ENCODE peak calls at places on chromosomes 3 and 15, in seven cellular contexts. One of them, this sample, is unnamed.

GRCh38 chr3:48598323-48599076 is 3.4 kb upstream of the COL7A1 start:
- DNase-seq in psoas muscle: peak
- DNase-seq in mucosa of descending colon: no peak
- DNase-seq in AG09309: peak
- DNase-seq in GM20000: no peak
- DNase-seq in dorsolateral prefrontal cortex: no peak
- DNase-seq in adrenal gland: peak
- DNase-seq in this sample: no peak

GRCh38 chr3:56928379-56929068 is 126.8 kb upstream of the ARHGEF3 start:
- DNase-seq in psoas muscle: no peak
- DNase-seq in mucosa of descending colon: no peak
- DNase-seq in AG09309: no peak
- DNase-seq in GM20000: no peak
- DNase-seq in dorsolateral prefrontal cortex: no peak
- DNase-seq in adrenal gland: peak
- DNase-seq in this sample: no peak

GRCh38 chr3:72238341-72238740 is 453.4 kb upstream of the PROK2 start:
- DNase-seq in psoas muscle: no peak
- DNase-seq in mucosa of descending colon: no peak
- DNase-seq in AG09309: no peak
- DNase-seq in GM20000: no peak
- DNase-seq in dorsolateral prefrontal cortex: no peak
- DNase-seq in adrenal gland: peak
- DNase-seq in this sample: no peak

GRCh38 chr3:129936757-129937156 is 37.8 kb upstream of the TRH start:
- DNase-seq in psoas muscle: no peak
- DNase-seq in mucosa of descending colon: peak
- DNase-seq in AG09309: peak
- DNase-seq in GM20000: no peak
- DNase-seq in dorsolateral prefrontal cortex: no peak
- DNase-seq in adrenal gland: peak
- DNase-seq in this sample: no peak

GRCh38 chr3:177195242-177195940 is 1.9 kb downstream of the TBL1XR1 start:
- DNase-seq in psoas muscle: no peak
- DNase-seq in mucosa of descending colon: no peak
- DNase-seq in AG09309: no peak
- DNase-seq in GM20000: no peak
- DNase-seq in dorsolateral prefrontal cortex: peak
- DNase-seq in adrenal gland: no peak
- DNase-seq in this sample: no peak

GRCh38 chr15:70955151-70955550 is 62.5 kb downstream of the LRRC49 start:
- DNase-seq in psoas muscle: no peak
- DNase-seq in mucosa of descending colon: no peak
- DNase-seq in AG09309: no peak
- DNase-seq in GM20000: no peak
- DNase-seq in dorsolateral prefrontal cortex: no peak
- DNase-seq in adrenal gland: no peak
- DNase-seq in this sample: no peak

GRCh38 chr3:9397911-9398714 is 698 bp downstream of the SETD5 start:
- DNase-seq in psoas muscle: peak
- DNase-seq in mucosa of descending colon: peak
- DNase-seq in AG09309: no peak
- DNase-seq in GM20000: peak
- DNase-seq in dorsolateral prefrontal cortex: peak
- DNase-seq in adrenal gland: peak
- DNase-seq in this sample: peak

GRCh38 chr3:127589600-127590281 is 792 bp downstream of the TPRA1 start:
- DNase-seq in psoas muscle: peak
- DNase-seq in mucosa of descending colon: peak
- DNase-seq in AG09309: no peak
- DNase-seq in GM20000: no peak
- DNase-seq in dorsolateral prefrontal cortex: no peak
- DNase-seq in adrenal gland: peak
- DNase-seq in this sample: no peak

GRCh38 chr3:51657234-51657633 is 13.8 kb upstream of the TEX264 start:
- DNase-seq in psoas muscle: no peak
- DNase-seq in mucosa of descending colon: no peak
- DNase-seq in AG09309: no peak
- DNase-seq in GM20000: no peak
- DNase-seq in dorsolateral prefrontal cortex: no peak
- DNase-seq in adrenal gland: no peak
- DNase-seq in this sample: no peak

GRCh38 chr3:3134750-3135448 is 8.2 kb downstream of the TRNT1 start:
- DNase-seq in psoas muscle: no peak
- DNase-seq in mucosa of descending colon: no peak
- DNase-seq in AG09309: no peak
- DNase-seq in GM20000: no peak
- DNase-seq in dorsolateral prefrontal cortex: no peak
- DNase-seq in adrenal gland: no peak
- DNase-seq in this sample: no peak

GRCh38 chr3:108222813-108223307 is 636 bp upstream of the IFT57 start:
- DNase-seq in psoas muscle: no peak
- DNase-seq in mucosa of descending colon: no peak
- DNase-seq in AG09309: no peak
- DNase-seq in GM20000: no peak
- DNase-seq in dorsolateral prefrontal cortex: no peak
- DNase-seq in adrenal gland: no peak
- DNase-seq in this sample: no peak

GRCh38 chr3:14812196-14812785 is 6.5 kb upstream of the FGD5 start:
- DNase-seq in psoas muscle: peak
- DNase-seq in mucosa of descending colon: no peak
- DNase-seq in AG09309: no peak
- DNase-seq in GM20000: no peak
- DNase-seq in dorsolateral prefrontal cortex: no peak
- DNase-seq in adrenal gland: no peak
- DNase-seq in this sample: no peak

GRCh38 chr15:67824157-67824899 is 981 bp upstream of the SKOR1 start:
- DNase-seq in psoas muscle: peak
- DNase-seq in mucosa of descending colon: no peak
- DNase-seq in AG09309: no peak
- DNase-seq in GM20000: peak
- DNase-seq in dorsolateral prefrontal cortex: no peak
- DNase-seq in adrenal gland: no peak
- DNase-seq in this sample: no peak

GRCh38 chr15:55741592-55742497 is 1.1 kb downstream of the PRTG start:
- DNase-seq in psoas muscle: peak
- DNase-seq in mucosa of descending colon: no peak
- DNase-seq in AG09309: no peak
- DNase-seq in GM20000: peak
- DNase-seq in dorsolateral prefrontal cortex: no peak
- DNase-seq in adrenal gland: peak
- DNase-seq in this sample: peak

GRCh38 chr3:124928333-124929202 is 6.0 kb downstream of the MUC13 start:
- DNase-seq in psoas muscle: peak
- DNase-seq in mucosa of descending colon: no peak
- DNase-seq in AG09309: peak
- DNase-seq in GM20000: peak
- DNase-seq in dorsolateral prefrontal cortex: peak
- DNase-seq in adrenal gland: peak
- DNase-seq in this sample: no peak

GRCh38 chr3:49343163-49343562 is 3.3 kb upstream of the USP4 start:
- DNase-seq in psoas muscle: no peak
- DNase-seq in mucosa of descending colon: no peak
- DNase-seq in AG09309: no peak
- DNase-seq in GM20000: no peak
- DNase-seq in dorsolateral prefrontal cortex: no peak
- DNase-seq in adrenal gland: no peak
- DNase-seq in this sample: no peak

GRCh38 chr3:76367281-76367680 is 581.9 kb upstream of the ZNF717 start:
- DNase-seq in psoas muscle: no peak
- DNase-seq in mucosa of descending colon: no peak
- DNase-seq in AG09309: peak
- DNase-seq in GM20000: no peak
- DNase-seq in dorsolateral prefrontal cortex: no peak
- DNase-seq in adrenal gland: no peak
- DNase-seq in this sample: no peak

GRCh38 chr15:100180921-100181320 is 160.9 kb downstream of the ADAMTS17 start:
- DNase-seq in psoas muscle: no peak
- DNase-seq in mucosa of descending colon: no peak
- DNase-seq in AG09309: no peak
- DNase-seq in GM20000: no peak
- DNase-seq in dorsolateral prefrontal cortex: no peak
- DNase-seq in adrenal gland: no peak
- DNase-seq in this sample: no peak

GRCh38 chr3:126548556-126549466 is 9.9 kb downstream of the C3orf22 start:
- DNase-seq in psoas muscle: peak
- DNase-seq in mucosa of descending colon: no peak
- DNase-seq in AG09309: no peak
- DNase-seq in GM20000: no peak
- DNase-seq in dorsolateral prefrontal cortex: no peak
- DNase-seq in adrenal gland: peak
- DNase-seq in this sample: peak

GRCh38 chr15:95853350-95853749 is 477.1 kb upstream of the NR2F2 start:
- DNase-seq in psoas muscle: no peak
- DNase-seq in mucosa of descending colon: no peak
- DNase-seq in AG09309: no peak
- DNase-seq in GM20000: no peak
- DNase-seq in dorsolateral prefrontal cortex: no peak
- DNase-seq in adrenal gland: no peak
- DNase-seq in this sample: no peak

GRCh38 chr15:95845862-95846515 is 484.5 kb upstream of the NR2F2 start:
- DNase-seq in psoas muscle: no peak
- DNase-seq in mucosa of descending colon: no peak
- DNase-seq in AG09309: no peak
- DNase-seq in GM20000: no peak
- DNase-seq in dorsolateral prefrontal cortex: no peak
- DNase-seq in adrenal gland: peak
- DNase-seq in this sample: no peak

GRCh38 chr15:95848126-95848525 is 482.4 kb upstream of the NR2F2 start:
- DNase-seq in psoas muscle: no peak
- DNase-seq in mucosa of descending colon: no peak
- DNase-seq in AG09309: no peak
- DNase-seq in GM20000: no peak
- DNase-seq in dorsolateral prefrontal cortex: no peak
- DNase-seq in adrenal gland: no peak
- DNase-seq in this sample: no peak

GRCh38 chr15:95850837-95851236 is 479.7 kb upstream of the NR2F2 start:
- DNase-seq in psoas muscle: no peak
- DNase-seq in mucosa of descending colon: no peak
- DNase-seq in AG09309: no peak
- DNase-seq in GM20000: no peak
- DNase-seq in dorsolateral prefrontal cortex: no peak
- DNase-seq in adrenal gland: no peak
- DNase-seq in this sample: no peak
- TF ChIP-seq CTCF in psoas muscle: no peak
- TF ChIP-seq CTCF in mucosa of descending colon: no peak
- TF ChIP-seq CTCF in AG09309: peak
- TF ChIP-seq CTCF in GM20000: no peak
- TF ChIP-seq CTCF in dorsolateral prefrontal cortex: no peak
- TF ChIP-seq CTCF in adrenal gland: no peak
- TF ChIP-seq CTCF in this sample: no peak

GRCh38 chr3:39065197-39065596 is 13.4 kb downstream of the WDR48 start:
- DNase-seq in psoas muscle: no peak
- DNase-seq in mucosa of descending colon: no peak
- DNase-seq in AG09309: no peak
- DNase-seq in GM20000: peak
- DNase-seq in dorsolateral prefrontal cortex: no peak
- DNase-seq in adrenal gland: no peak
- DNase-seq in this sample: no peak
- TF ChIP-seq CTCF in psoas muscle: no peak
- TF ChIP-seq CTCF in mucosa of descending colon: no peak
- TF ChIP-seq CTCF in AG09309: peak
- TF ChIP-seq CTCF in GM20000: peak
- TF ChIP-seq CTCF in dorsolateral prefrontal cortex: no peak
- TF ChIP-seq CTCF in adrenal gland: no peak
- TF ChIP-seq CTCF in this sample: no peak

GRCh38 chr3:98263944-98264343 is at the start of gene OR5H6:
- DNase-seq in psoas muscle: no peak
- DNase-seq in mucosa of descending colon: no peak
- DNase-seq in AG09309: no peak
- DNase-seq in GM20000: no peak
- DNase-seq in dorsolateral prefrontal cortex: no peak
- DNase-seq in adrenal gland: no peak
- DNase-seq in this sample: no peak

GRCh38 chr3:98259707-98260106 is 4.3 kb upstream of the OR5H6 start:
- DNase-seq in psoas muscle: no peak
- DNase-seq in mucosa of descending colon: no peak
- DNase-seq in AG09309: no peak
- DNase-seq in GM20000: no peak
- DNase-seq in dorsolateral prefrontal cortex: no peak
- DNase-seq in adrenal gland: no peak
- DNase-seq in this sample: no peak
- TF ChIP-seq CTCF in psoas muscle: no peak
- TF ChIP-seq CTCF in mucosa of descending colon: no peak
- TF ChIP-seq CTCF in AG09309: no peak
- TF ChIP-seq CTCF in GM20000: peak
- TF ChIP-seq CTCF in dorsolateral prefrontal cortex: no peak
- TF ChIP-seq CTCF in adrenal gland: no peak
- TF ChIP-seq CTCF in this sample: no peak

GRCh38 chr15:26630857-26631256 is 142.0 kb downstream of the GABRB3 start:
- DNase-seq in psoas muscle: no peak
- DNase-seq in mucosa of descending colon: no peak
- DNase-seq in AG09309: no peak
- DNase-seq in GM20000: no peak
- DNase-seq in dorsolateral prefrontal cortex: no peak
- DNase-seq in adrenal gland: no peak
- DNase-seq in this sample: no peak

GRCh38 chr15:26628071-26628470 is 144.8 kb downstream of the GABRB3 start:
- DNase-seq in psoas muscle: no peak
- DNase-seq in mucosa of descending colon: no peak
- DNase-seq in AG09309: no peak
- DNase-seq in GM20000: no peak
- DNase-seq in dorsolateral prefrontal cortex: no peak
- DNase-seq in adrenal gland: no peak
- DNase-seq in this sample: no peak

GRCh38 chr15:26632500-26632899 is 140.4 kb downstream of the GABRB3 start:
- DNase-seq in psoas muscle: no peak
- DNase-seq in mucosa of descending colon: no peak
- DNase-seq in AG09309: no peak
- DNase-seq in GM20000: no peak
- DNase-seq in dorsolateral prefrontal cortex: no peak
- DNase-seq in adrenal gland: no peak
- DNase-seq in this sample: no peak

GRCh38 chr15:26631894-26632293 is 141.0 kb downstream of the GABRB3 start:
- DNase-seq in psoas muscle: no peak
- DNase-seq in mucosa of descending colon: no peak
- DNase-seq in AG09309: no peak
- DNase-seq in GM20000: no peak
- DNase-seq in dorsolateral prefrontal cortex: no peak
- DNase-seq in adrenal gland: no peak
- DNase-seq in this sample: no peak

DNA sequence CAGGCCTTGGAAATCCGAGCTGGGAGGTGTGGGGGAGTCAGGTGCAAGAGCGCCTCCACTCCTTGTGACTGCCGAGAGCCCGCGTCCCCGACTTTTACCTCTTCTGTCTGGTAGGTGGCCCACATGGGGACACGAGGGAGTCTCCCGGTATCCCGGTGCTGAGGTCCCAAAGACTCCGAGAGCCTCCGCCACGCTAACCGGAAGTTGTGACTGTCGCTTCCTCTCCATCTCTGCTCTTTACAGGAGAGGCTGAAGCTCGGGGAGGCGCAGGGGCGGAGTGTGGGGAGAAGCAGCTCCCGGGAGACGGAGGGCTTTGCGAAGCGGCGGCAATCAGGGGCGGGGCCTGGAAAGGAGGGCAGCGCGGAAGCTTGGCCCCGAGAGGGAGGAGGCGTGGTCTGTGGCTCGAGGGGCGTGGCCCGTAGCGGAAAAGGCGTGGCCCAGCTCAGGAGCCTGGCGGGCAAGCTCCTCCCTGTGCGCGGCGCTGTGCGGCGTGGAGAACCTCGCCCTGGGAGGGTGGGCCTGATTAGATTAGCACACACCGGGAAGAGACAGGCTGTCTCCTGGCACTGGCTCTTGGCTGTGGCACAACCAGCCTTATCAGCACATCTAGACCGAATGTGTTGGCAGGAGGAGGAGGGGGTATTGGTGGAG is 143.9 kb downstream of the GABRB3 start:
- DNase-seq in psoas muscle: peak
- DNase-seq in mucosa of descending colon: peak
- DNase-seq in AG09309: no peak
- DNase-seq in GM20000: no peak
- DNase-seq in dorsolateral prefrontal cortex: peak
- DNase-seq in adrenal gland: peak
- DNase-seq in this sample: peak
- TF ChIP-seq CTCF in psoas muscle: no peak
- TF ChIP-seq CTCF in mucosa of descending colon: no peak
- TF ChIP-seq CTCF in AG09309: no peak
- TF ChIP-seq CTCF in GM20000: no peak
- TF ChIP-seq CTCF in dorsolateral prefrontal cortex: no peak
- TF ChIP-seq CTCF in adrenal gland: no peak
- TF ChIP-seq CTCF in this sample: no peak